ENCODE peak calls at places on chromosomes 4 and X, in nine cellular contexts. One of them, this sample, is unnamed.

GRCh38 chrX:114152130-114152529 is 431.8 kb upstream of the HTR2C start:
- DNase-seq in cerebellum: no peak
- DNase-seq in T-helper 22 cell: no peak
- DNase-seq in ELR: peak
- DNase-seq in NCI-H1092: no peak
- DNase-seq in esophagus squamous epithelium: no peak
- DNase-seq in AG10803: peak
- DNase-seq in tibial artery: no peak
- DNase-seq in astrocyte: peak
- DNase-seq in this sample: no peak

GRCh38 chr4:158667651-158668198 is 4.0 kb downstream of the C4orf46 start:
- DNase-seq in esophagus squamous epithelium: no peak
- DNase-seq in ELR: peak
- DNase-seq in NCI-H1092: no peak
- DNase-seq in astrocyte: no peak
- DNase-seq in cerebellum: no peak
- DNase-seq in AG10803: peak
- DNase-seq in T-helper 22 cell: no peak
- DNase-seq in tibial artery: no peak
- DNase-seq in this sample: no peak

GRCh38 chr4:112251044-112251632 is 19.6 kb downstream of the AP1AR start:
- DNase-seq in tibial artery: no peak
- DNase-seq in ELR: no peak
- DNase-seq in NCI-H1092: no peak
- DNase-seq in esophagus squamous epithelium: no peak
- DNase-seq in T-helper 22 cell: no peak
- DNase-seq in cerebellum: no peak
- DNase-seq in astrocyte: no peak
- DNase-seq in AG10803: no peak
- DNase-seq in this sample: no peak

GRCh38 chr4:32037391-32037790 is 1317.2 kb downstream of the PCDH7 start:
- DNase-seq in esophagus squamous epithelium: no peak
- DNase-seq in T-helper 22 cell: no peak
- DNase-seq in NCI-H1092: no peak
- DNase-seq in cerebellum: no peak
- DNase-seq in tibial artery: no peak
- DNase-seq in ELR: no peak
- DNase-seq in astrocyte: no peak
- DNase-seq in AG10803: no peak
- DNase-seq in this sample: no peak

GRCh38 chr4:29423836-29424721 is 1296.1 kb upstream of the PCDH7 start:
- DNase-seq in AG10803: peak
- DNase-seq in NCI-H1092: no peak
- DNase-seq in T-helper 22 cell: no peak
- DNase-seq in esophagus squamous epithelium: no peak
- DNase-seq in cerebellum: no peak
- DNase-seq in ELR: peak
- DNase-seq in astrocyte: peak
- DNase-seq in tibial artery: no peak
- DNase-seq in this sample: no peak

GRCh38 chr4:15001825-15002658 is at the start of gene CPEB2:
- DNase-seq in AG10803: peak
- DNase-seq in tibial artery: peak
- DNase-seq in T-helper 22 cell: peak
- DNase-seq in cerebellum: peak
- DNase-seq in esophagus squamous epithelium: peak
- DNase-seq in astrocyte: peak
- DNase-seq in ELR: peak
- DNase-seq in NCI-H1092: peak
- DNase-seq in this sample: peak

GRCh38 chrX:53483838-53484420 is 49.8 kb upstream of the HSD17B10 start:
- DNase-seq in cerebellum: no peak
- DNase-seq in tibial artery: no peak
- DNase-seq in NCI-H1092: no peak
- DNase-seq in ELR: peak
- DNase-seq in astrocyte: peak
- DNase-seq in T-helper 22 cell: no peak
- DNase-seq in AG10803: peak
- DNase-seq in esophagus squamous epithelium: no peak
- DNase-seq in this sample: no peak

GRCh38 chrX:2697741-2698294 is 6.7 kb downstream of the CD99 start:
- DNase-seq in NCI-H1092: no peak
- DNase-seq in AG10803: no peak
- DNase-seq in esophagus squamous epithelium: no peak
- DNase-seq in T-helper 22 cell: no peak
- DNase-seq in astrocyte: peak
- DNase-seq in tibial artery: no peak
- DNase-seq in cerebellum: no peak
- DNase-seq in ELR: peak
- DNase-seq in this sample: no peak

GRCh38 chr4:1043658-1044468 is 32.4 kb downstream of the FGFRL1 start:
- DNase-seq in cerebellum: no peak
- DNase-seq in tibial artery: peak
- DNase-seq in AG10803: peak
- DNase-seq in esophagus squamous epithelium: no peak
- DNase-seq in ELR: peak
- DNase-seq in T-helper 22 cell: no peak
- DNase-seq in NCI-H1092: no peak
- DNase-seq in astrocyte: peak
- DNase-seq in this sample: peak

GRCh38 chrX:3415011-3415410 is 68.6 kb upstream of the MXRA5 start:
- DNase-seq in cerebellum: no peak
- DNase-seq in T-helper 22 cell: no peak
- DNase-seq in NCI-H1092: no peak
- DNase-seq in tibial artery: no peak
- DNase-seq in ELR: no peak
- DNase-seq in AG10803: peak
- DNase-seq in esophagus squamous epithelium: no peak
- DNase-seq in astrocyte: peak
- DNase-seq in this sample: no peak

GRCh38 chrX:100830143-100830542 is 10.0 kb downstream of the CSTF2 start:
- DNase-seq in tibial artery: no peak
- DNase-seq in ELR: no peak
- DNase-seq in NCI-H1092: no peak
- DNase-seq in T-helper 22 cell: no peak
- DNase-seq in cerebellum: no peak
- DNase-seq in esophagus squamous epithelium: no peak
- DNase-seq in AG10803: no peak
- DNase-seq in astrocyte: no peak
- DNase-seq in this sample: no peak

GRCh38 chr4:10640535-10641159 is 43.9 kb downstream of the CLNK start:
- DNase-seq in cerebellum: no peak
- DNase-seq in ELR: no peak
- DNase-seq in astrocyte: peak
- DNase-seq in T-helper 22 cell: no peak
- DNase-seq in AG10803: peak
- DNase-seq in NCI-H1092: no peak
- DNase-seq in esophagus squamous epithelium: no peak
- DNase-seq in tibial artery: no peak
- DNase-seq in this sample: no peak

GRCh38 chrX:110026099-110026844 is 23.4 kb downstream of the TMEM164 start:
- DNase-seq in ELR: no peak
- DNase-seq in astrocyte: peak
- DNase-seq in esophagus squamous epithelium: no peak
- DNase-seq in tibial artery: no peak
- DNase-seq in T-helper 22 cell: no peak
- DNase-seq in cerebellum: no peak
- DNase-seq in NCI-H1092: no peak
- DNase-seq in AG10803: peak
- DNase-seq in this sample: no peak

GRCh38 chr4:172802041-172802440 is 366.6 kb upstream of the GALNT7 start:
- DNase-seq in astrocyte: no peak
- DNase-seq in tibial artery: no peak
- DNase-seq in cerebellum: no peak
- DNase-seq in T-helper 22 cell: no peak
- DNase-seq in ELR: no peak
- DNase-seq in AG10803: no peak
- DNase-seq in esophagus squamous epithelium: no peak
- DNase-seq in NCI-H1092: no peak
- DNase-seq in this sample: no peak

GRCh38 chr4:103046416-103047290 is 27.1 kb upstream of the SLC9B1 start:
- DNase-seq in AG10803: peak
- DNase-seq in tibial artery: no peak
- DNase-seq in T-helper 22 cell: no peak
- DNase-seq in astrocyte: peak
- DNase-seq in cerebellum: peak
- DNase-seq in NCI-H1092: no peak
- DNase-seq in esophagus squamous epithelium: no peak
- DNase-seq in ELR: peak
- DNase-seq in this sample: no peak

GRCh38 chr4:70948665-70949284 is 44.7 kb upstream of the DCK start:
- DNase-seq in AG10803: no peak
- DNase-seq in ELR: no peak
- DNase-seq in NCI-H1092: no peak
- DNase-seq in T-helper 22 cell: no peak
- DNase-seq in tibial artery: no peak
- DNase-seq in cerebellum: no peak
- DNase-seq in esophagus squamous epithelium: no peak
- DNase-seq in astrocyte: no peak
- DNase-seq in this sample: no peak

GRCh38 chrX:112798736-112799135 is 41.9 kb downstream of the AMOT start:
- DNase-seq in ELR: no peak
- DNase-seq in NCI-H1092: no peak
- DNase-seq in tibial artery: no peak
- DNase-seq in cerebellum: no peak
- DNase-seq in T-helper 22 cell: no peak
- DNase-seq in esophagus squamous epithelium: no peak
- DNase-seq in astrocyte: no peak
- DNase-seq in AG10803: no peak
- DNase-seq in this sample: no peak

GRCh38 chrX:149803458-149804062 is 21.8 kb downstream of the MAGEA9 start:
- DNase-seq in T-helper 22 cell: no peak
- DNase-seq in ELR: no peak
- DNase-seq in tibial artery: no peak
- DNase-seq in esophagus squamous epithelium: no peak
- DNase-seq in cerebellum: no peak
- DNase-seq in AG10803: no peak
- DNase-seq in astrocyte: no peak
- DNase-seq in NCI-H1092: no peak
- DNase-seq in this sample: no peak

GRCh38 chr4:7554885-7555284 is 120.2 kb upstream of the PSAPL1 start:
- DNase-seq in NCI-H1092: no peak
- DNase-seq in AG10803: no peak
- DNase-seq in esophagus squamous epithelium: no peak
- DNase-seq in T-helper 22 cell: no peak
- DNase-seq in astrocyte: no peak
- DNase-seq in ELR: no peak
- DNase-seq in cerebellum: no peak
- DNase-seq in tibial artery: no peak
- DNase-seq in this sample: no peak

GRCh38 chr4:6437682-6438264 is 34.6 kb downstream of the PPP2R2C start:
- DNase-seq in NCI-H1092: no peak
- DNase-seq in T-helper 22 cell: no peak
- DNase-seq in ELR: no peak
- DNase-seq in tibial artery: no peak
- DNase-seq in esophagus squamous epithelium: no peak
- DNase-seq in cerebellum: no peak
- DNase-seq in AG10803: no peak
- DNase-seq in astrocyte: no peak
- DNase-seq in this sample: no peak

GRCh38 chr4:77817304-77818076 is 1.7 kb downstream of the CNOT6L start:
- DNase-seq in T-helper 22 cell: no peak
- DNase-seq in esophagus squamous epithelium: no peak
- DNase-seq in tibial artery: no peak
- DNase-seq in AG10803: peak
- DNase-seq in NCI-H1092: no peak
- DNase-seq in ELR: peak
- DNase-seq in astrocyte: peak
- DNase-seq in cerebellum: no peak
- DNase-seq in this sample: no peak

GRCh38 chrX:14872355-14872754 is 514 bp downstream of the FANCB start:
- DNase-seq in T-helper 22 cell: no peak
- DNase-seq in esophagus squamous epithelium: no peak
- DNase-seq in NCI-H1092: no peak
- DNase-seq in astrocyte: no peak
- DNase-seq in ELR: peak
- DNase-seq in cerebellum: no peak
- DNase-seq in tibial artery: no peak
- DNase-seq in AG10803: no peak
- DNase-seq in this sample: no peak

GRCh38 chr4:16864199-16864598 is 34.2 kb downstream of the LDB2 start:
- DNase-seq in tibial artery: no peak
- DNase-seq in NCI-H1092: no peak
- DNase-seq in T-helper 22 cell: no peak
- DNase-seq in esophagus squamous epithelium: no peak
- DNase-seq in AG10803: no peak
- DNase-seq in astrocyte: peak
- DNase-seq in ELR: no peak
- DNase-seq in cerebellum: no peak
- DNase-seq in this sample: no peak

This sample was measured in thoracic aorta.